ENCODE peak calls at places on chromosomes 11 and 22, in nine cellular contexts. C is psoas muscle; X is right atrium auricular region; D is neural progenitor cell; O is left ventricle myocardium inferior; W is fibroblast of lung; S is thoracic aorta; I is astrocyte; Z is CD8-positive, alpha-beta T cell. N is an unnamed sample.

GRCh38 chr11:108198833-108199232 is 23.6 kb downstream of the NPAT start:
- DNase-seq in C (peak; percentile 51), X (no peak), D (no peak), O (no peak), W (no peak), S (no peak), I (no peak), Z (no peak), N (no peak)

GRCh38 chr22:38870791-38871359 is 1.1 kb downstream of the CBX6 start:
- DNase-seq in C (no peak), X (peak; percentile 56), D (peak; percentile 50), O (no peak), W (no peak), S (no peak), I (no peak), Z (no peak), N (no peak)

GRCh38 chr11:27392715-27393114 is 29.7 kb upstream of the CCDC34 start:
- DNase-seq in C (no peak), X (no peak), D (peak; percentile 72), O (no peak), W (peak; percentile 81), S (no peak), I (peak; percentile 94), Z (no peak), N (no peak)

GRCh38 chr11:76787911-76788596 is 4.9 kb downstream of the TSKU start:
- DNase-seq in C (peak; percentile 75), X (no peak), D (no peak), O (no peak), W (peak; percentile 57), S (no peak), I (no peak), Z (no peak), N (peak; percentile 31)

GRCh38 chr11:60777572-60777971 is 7.6 kb upstream of the MS4A10 start:
- DNase-seq in C (no peak), X (peak; percentile 64), D (no peak), O (peak; percentile 26), W (peak; percentile 50), S (no peak), I (peak; percentile 57), Z (no peak), N (peak; percentile 22)

GRCh38 chr11:93530468-93530826 is 12.7 kb downstream of the SMCO4 start:
- DNase-seq in C (no peak), X (no peak), D (no peak), O (no peak), W (no peak), S (no peak), I (no peak), Z (no peak), N (no peak)

GRCh38 chr11:111301004-111301839 is 2.9 kb downstream of the POU2AF3 start:
- DNase-seq in C (no peak), X (no peak), D (no peak), O (no peak), W (no peak), S (no peak), I (no peak), Z (no peak), N (no peak)

GRCh38 chr11:118749429-118749828 is 41.5 kb downstream of the DDX6 start:
- DNase-seq in C (no peak), X (no peak), D (no peak), O (no peak), W (no peak), S (no peak), I (no peak), Z (no peak), N (no peak)

DNA sequence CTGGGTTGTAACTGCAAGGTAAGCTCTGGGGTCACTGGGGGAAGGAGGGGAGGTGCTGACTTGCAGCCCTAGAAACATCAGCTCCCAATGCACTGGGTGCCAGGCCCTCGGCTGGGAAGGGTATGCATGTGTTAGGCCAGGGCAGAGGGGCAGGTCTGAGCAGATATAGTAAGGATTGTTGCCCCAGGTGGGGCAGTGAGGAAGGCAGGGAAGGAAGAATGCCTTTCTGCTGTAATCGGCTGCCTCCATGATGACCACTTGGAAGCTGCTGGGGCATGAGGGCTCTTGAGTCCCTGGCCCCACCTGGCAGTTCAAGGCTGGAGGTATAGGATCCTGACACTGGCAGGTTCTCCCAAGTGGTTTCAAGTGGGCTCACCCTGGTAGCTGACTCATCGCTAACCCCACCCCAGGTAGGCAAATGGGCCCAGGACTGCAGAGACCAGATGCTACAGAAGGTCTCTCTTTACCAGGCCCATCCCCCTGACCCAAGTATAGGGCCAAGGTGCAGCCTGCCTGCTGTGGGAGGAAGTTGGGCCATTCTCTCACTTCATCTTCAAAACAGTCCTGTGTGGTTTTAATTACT is 56.7 kb downstream of the TIMP3 start:
- DNase-seq in C (no peak), X (no peak), D (no peak), O (no peak), W (no peak), S (no peak), I (no peak), Z (no peak), N (no peak)
- H3K27ac ChIP-seq in C (no peak overlapping the region), X (peak overlapping the region; percentile 97), D (no peak overlapping the region), O (peak overlapping the region; percentile 86), W (no peak overlapping the region), S (no peak overlapping the region), I (no peak overlapping the region), Z (no peak overlapping the region), N (peak overlapping the region; percentile 38)

GRCh38 chr11:64803163-64803845 is at the start of gene MAP4K2:
- DNase-seq in C (peak; percentile 92), X (peak; percentile 94), D (peak; percentile 97), O (peak; percentile 91), W (peak; percentile 82), S (peak; percentile 78), I (peak; percentile 50), Z (peak; percentile 80), N (peak; percentile 93)
- TF ChIP-seq CTCF in C (peak; percentile 38), X (peak; percentile 34), D (peak; percentile 38), O (peak; percentile 38), W (no peak), S (peak; percentile 12), I (no peak), Z (no peak), N (peak; percentile 62)

GRCh38 chr11:86244063-86244521 is 461 bp upstream of the EED start:
- DNase-seq in C (peak; percentile 92), X (peak; percentile 86), D (peak; percentile 94), O (peak; percentile 87), W (no peak), S (peak; percentile 38), I (peak; percentile 74), Z (peak; percentile 88), N (peak; percentile 95)
- H3K27ac ChIP-seq in C (peak overlapping the region; percentile 98), X (peak overlapping the region; percentile 98), D (peak overlapping the region; percentile 100), O (peak overlapping the region; percentile 100), W (peak overlapping the region; percentile 99), S (peak overlapping the region; percentile 99), I (peak overlapping the region; percentile 97), Z (peak overlapping the region; percentile 97), N (peak overlapping the region; percentile 97)

GRCh38 chr11:16881766-16882165 is 132.4 kb downstream of the PLEKHA7 start:
- DNase-seq in C (no peak), X (no peak), D (no peak), O (no peak), W (no peak), S (no peak), I (no peak), Z (no peak), N (no peak)

GRCh38 chr11:16880184-16880583 is 134.0 kb downstream of the PLEKHA7 start:
- DNase-seq in C (no peak), X (no peak), D (no peak), O (no peak), W (no peak), S (no peak), I (no peak), Z (no peak), N (no peak)

GRCh38 chr11:16879690-16880089 is 134.5 kb downstream of the PLEKHA7 start:
- DNase-seq in C (no peak), X (no peak), D (no peak), O (no peak), W (no peak), S (no peak), I (no peak), Z (no peak), N (no peak)

GRCh38 chr11:16883179-16883578 is 131.0 kb downstream of the PLEKHA7 start:
- DNase-seq in C (no peak), X (no peak), D (no peak), O (peak; percentile 28), W (no peak), S (no peak), I (no peak), Z (no peak), N (peak; percentile 44)

DNA sequence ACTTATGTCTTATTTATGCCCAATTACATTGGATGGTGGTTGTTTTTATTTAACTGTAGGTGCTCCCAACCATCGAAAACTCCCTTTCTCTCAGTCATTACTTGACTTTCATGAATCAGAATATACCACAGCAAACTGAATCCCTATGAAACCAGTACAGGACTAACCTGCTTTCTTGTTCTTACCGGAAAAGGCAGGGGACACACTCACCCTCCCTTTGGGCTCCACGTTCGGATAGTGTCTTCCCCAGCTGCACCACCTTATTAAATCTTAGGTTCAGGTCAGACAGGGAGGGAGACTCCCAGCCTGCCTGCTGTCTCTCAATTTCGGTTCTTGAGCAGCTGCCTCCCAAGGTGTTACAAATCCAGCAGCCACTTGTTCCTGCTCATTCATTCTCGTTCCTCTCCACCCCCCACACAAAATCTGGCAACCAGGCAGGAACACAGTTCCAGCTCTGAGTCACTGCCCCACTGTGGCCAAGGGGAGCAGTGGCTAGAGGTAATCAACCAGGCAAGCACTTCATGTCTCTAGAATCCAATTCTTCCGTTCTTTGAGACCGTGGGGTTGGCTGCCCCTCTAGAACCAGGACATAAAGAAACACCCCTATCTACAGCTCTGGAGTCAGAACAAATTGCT is 133.0 kb downstream of the PLEKHA7 start:
- DNase-seq in C (peak; percentile 79), X (peak; percentile 64), D (peak; percentile 62), O (peak; percentile 65), W (peak; percentile 39), S (no peak), I (peak; percentile 65), Z (no peak), N (peak; percentile 67)
- TF ChIP-seq CTCF in C (peak; percentile 38), X (no peak), D (peak; percentile 41), O (peak; percentile 65), W (peak; percentile 33), S (peak; percentile 33), I (peak; percentile 9), Z (no peak), N (peak; percentile 13)

N was measured in RWPE1.